ENCODE peak calls at places on chromosomes 4 and X, in seven cellular contexts. Z, U, Y, R, V, T and K are unnamed samples.

GRCh38 chrX:2690856-2691542 is at the start of gene CD99:
- DNase-seq in Z (peak; percentile 96), U (peak; percentile 62), Y (peak; percentile 98), R (peak; percentile 88), V (peak; percentile 68), T (peak; percentile 90), K (peak; percentile 87)

GRCh38 chr4:15003441-15003890 is 1.2 kb downstream of the CPEB2 start:
- DNase-seq in Z (peak; percentile 79), U (no peak), Y (peak; percentile 79), R (peak; percentile 37), V (peak; percentile 37), T (peak; percentile 19), K (no peak)

GRCh38 chrX:12814434-12814833 is 23.2 kb downstream of the PRPS2 start:
- DNase-seq in Z (peak; percentile 37), U (peak; percentile 57), Y (no peak), R (no peak), V (peak; percentile 54), T (no peak), K (no peak)

GRCh38 chr4:38210396-38211114 is 250.4 kb downstream of the PTTG2 start:
- DNase-seq in Z (no peak), U (peak; percentile 21), Y (no peak), R (no peak), V (no peak), T (no peak), K (no peak)

GRCh38 chr4:27176400-27176799 is 315.8 kb downstream of the STIM2 start:
- DNase-seq in Z (no peak), U (no peak), Y (peak; percentile 26), R (no peak), V (peak; percentile 18), T (no peak), K (no peak)

GRCh38 chr4:119025916-119026661 is 109.5 kb upstream of the MYOZ2 start:
- DNase-seq in Z (no peak), U (peak; percentile 78), Y (no peak), R (peak; percentile 54), V (peak; percentile 61), T (no peak), K (peak; percentile 71)

GRCh38 chr4:181548873-181549541 is 694.2 kb upstream of the TENM3 start:
- DNase-seq in Z (no peak), U (peak; percentile 90), Y (no peak), R (no peak), V (peak; percentile 52), T (no peak), K (peak; percentile 51)

GRCh38 chr4:126448093-126448820 is 1133.5 kb downstream of the FAT4 start:
- DNase-seq in Z (no peak), U (no peak), Y (no peak), R (no peak), V (no peak), T (no peak), K (no peak)

GRCh38 chrX:20252392-20253231 is 14.1 kb downstream of the RPS6KA3 start:
- DNase-seq in Z (no peak), U (peak; percentile 45), Y (peak; percentile 87), R (peak; percentile 69), V (peak; percentile 29), T (peak; percentile 38), K (peak; percentile 55)

GRCh38 chr4:71009796-71010588 is 16.5 kb downstream of the DCK start:
- DNase-seq in Z (peak; percentile 55), U (no peak), Y (no peak), R (no peak), V (peak; percentile 35), T (no peak), K (no peak)

GRCh38 chr4:89110986-89111832 is at the start of gene TIGD2:
- DNase-seq in Z (peak; percentile 97), U (peak; percentile 61), Y (peak; percentile 93), R (peak; percentile 89), V (peak; percentile 85), T (peak; percentile 73), K (peak; percentile 73)

GRCh38 chr4:173346074-173346473 is 11.9 kb upstream of the HMGB2 start:
- DNase-seq in Z (no peak), U (peak; percentile 32), Y (no peak), R (no peak), V (peak; percentile 57), T (no peak), K (peak; percentile 33)

GRCh38 chr4:184409911-184410692 is 64.2 kb downstream of the IRF2 start:
- DNase-seq in Z (peak; percentile 35), U (no peak), Y (no peak), R (no peak), V (no peak), T (peak; percentile 20), K (no peak)

GRCh38 chr4:76233534-76233933 is 18.0 kb upstream of the FAM47E start:
- DNase-seq in Z (no peak), U (no peak), Y (no peak), R (no peak), V (no peak), T (no peak), K (no peak)